ENCODE peak calls at places on chromosomes 13 and 19, in eight cellular contexts. C is type B pancreatic cell, O is omental fat pad, J is hippocampal formation, F is brain microvascular endothelial cell, X is NCI-H1105, G is amniotic stem cell, V is aorta. L is an unnamed sample.
A peak's percentile ranks its signal among the peaks of the same experiment; 100 is the strongest.

GRCh38 chr19:28289294-28290063 is 923.5 kb downstream of the UQCRFS1 start:
- DNase-seq in O (no peak), G (no peak), X (peak; percentile 98), F (no peak), V (no peak), J (peak; percentile 64), C (no peak), L (no peak)

GRCh38 chr13:106182404-106182803 is 353.1 kb downstream of the EFNB2 start:
- DNase-seq in F (peak; percentile 83), O (no peak), G (peak; percentile 15), X (no peak), J (no peak), C (no peak), V (no peak), L (no peak)

GRCh38 chr19:47284324-47284899 is 9.7 kb downstream of the INAFM1 start:
- DNase-seq in G (peak; percentile 41), F (peak; percentile 61), X (peak; percentile 46), O (no peak), V (no peak), J (no peak), C (no peak), L (peak; percentile 17)

GRCh38 chr13:96575423-96576320 is 418.6 kb downstream of the OXGR1 start:
- DNase-seq in X (no peak), O (no peak), J (no peak), F (no peak), C (no peak), V (no peak), G (no peak), L (no peak)

GRCh38 chr19:7602240-7602934 is 6.7 kb downstream of the CAMSAP3 start:
- DNase-seq in V (no peak), J (no peak), X (no peak), F (no peak), O (no peak), C (no peak), G (no peak), L (no peak)

GRCh38 chr13:46753917-46754316 is 43.0 kb downstream of the ESD start:
- DNase-seq in V (no peak), F (no peak), G (no peak), X (no peak), J (no peak), C (no peak), O (no peak), L (no peak)

GRCh38 chr13:44158055-44158655 is 215.5 kb upstream of the SERP2 start:
- DNase-seq in O (no peak), F (no peak), J (no peak), C (no peak), G (no peak), V (no peak), X (no peak), L (no peak)

GRCh38 chr19:18436651-18437478 is 1.1 kb downstream of the ISYNA1 start:
- DNase-seq in V (peak; percentile 92), C (peak; percentile 86), G (no peak), O (no peak), J (peak; percentile 31), F (peak; percentile 72), X (peak; percentile 91), L (peak; percentile 75)

GRCh38 chr13:102965802-102966201 is 100.4 kb downstream of the SLC10A2 start:
- DNase-seq in C (no peak), O (no peak), G (no peak), J (no peak), V (no peak), X (no peak), F (no peak), L (no peak)

GRCh38 chr13:71866173-71867091 is 572 bp downstream of the DACH1 start:
- DNase-seq in J (no peak), C (peak; percentile 71), G (no peak), X (no peak), V (peak; percentile 67), F (peak; percentile 1), O (no peak), L (no peak)

GRCh38 chr13:50643055-50643454 is 200.4 kb downstream of the DLEU7 start:
- DNase-seq in F (no peak), J (no peak), X (no peak), C (no peak), O (no peak), V (no peak), G (no peak), L (no peak)

GRCh38 chr13:94308808-94309207 is 170.7 kb downstream of the DCT start:
- DNase-seq in X (no peak), G (no peak), O (no peak), J (no peak), C (no peak), F (no peak), V (no peak), L (no peak)

GRCh38 chr19:39038098-39038497 is 5.7 kb upstream of the FBXO27 start:
- DNase-seq in F (peak; percentile 43), V (no peak), G (no peak), X (no peak), O (no peak), J (peak; percentile 5), C (no peak), L (no peak)

GRCh38 chr19:40229484-40229883 is 3.0 kb upstream of the CCNP start:
- DNase-seq in O (no peak), C (no peak), F (peak; percentile 25), G (no peak), J (no peak), X (no peak), V (no peak), L (no peak)

GRCh38 chr13:102784501-102784900 is 10.9 kb upstream of the TEX30 start:
- DNase-seq in F (no peak), O (no peak), C (no peak), V (no peak), G (no peak), J (no peak), X (no peak), L (no peak)

GRCh38 chr19:3695124-3695733 is 5.0 kb downstream of the PIP5K1C start:
- DNase-seq in J (no peak), X (no peak), C (no peak), G (no peak), F (no peak), O (no peak), V (peak; percentile 70), L (no peak)

GRCh38 chr13:80562423-80562822 is 221.5 kb upstream of the SPRY2 start:
- DNase-seq in C (no peak), V (no peak), O (no peak), J (no peak), X (peak; percentile 53), F (no peak), G (no peak), L (no peak)

GRCh38 chr13:70162141-70162540 is 53.9 kb upstream of the KLHL1 start:
- DNase-seq in C (no peak), F (no peak), V (no peak), G (no peak), X (no peak), J (no peak), O (no peak), L (no peak)

GRCh38 chr13:95536629-95537241 is 15.8 kb upstream of the CLDN10 start:
- DNase-seq in O (no peak), J (no peak), X (no peak), V (no peak), C (no peak), G (peak; percentile 16), F (no peak), L (no peak)

GRCh38 chr19:47405197-47405550 is 14.2 kb downstream of the MEIS3 start:
- DNase-seq in J (no peak), C (no peak), F (no peak), G (no peak), O (no peak), V (no peak), X (no peak), L (no peak)

GRCh38 chr19:50248826-50249225 is 45.4 kb downstream of the MYH14 start:
- DNase-seq in J (no peak), C (no peak), O (no peak), V (no peak), X (no peak), G (no peak), F (no peak), L (no peak)

GRCh38 chr19:39941615-39942507 is 7.4 kb upstream of the FCGBP start:
- DNase-seq in F (peak; percentile 52), J (no peak), G (no peak), O (no peak), X (no peak), C (no peak), V (no peak), L (peak; percentile 12)

GRCh38 chr13:44575741-44576395 is at the start of gene TSC22D1:
- DNase-seq in J (peak; percentile 42), F (peak; percentile 45), C (no peak), V (peak; percentile 83), O (no peak), X (no peak), G (no peak), L (peak; percentile 70)

GRCh38 chr19:2337329-2337707 is 8.8 kb downstream of the SPPL2B start:
- DNase-seq in X (no peak), F (peak; percentile 24), C (no peak), O (no peak), G (no peak), V (no peak), J (peak; percentile 40), L (no peak)

GRCh38 chr19:54281008-54281728 is at the start of gene LILRB2:
- DNase-seq in O (no peak), X (no peak), C (peak; percentile 45), V (no peak), J (no peak), G (no peak), F (no peak), L (no peak)

GRCh38 chr13:85406269-85406975 is 392.8 kb downstream of the SLITRK6 start:
- DNase-seq in O (no peak), G (no peak), V (no peak), C (no peak), F (no peak), X (no peak), J (peak; percentile 40), L (no peak)

GRCh38 chr19:49849433-49850220 is 1.3 kb upstream of the PTOV1 start:
- DNase-seq in J (no peak), V (no peak), O (no peak), G (no peak), X (no peak), F (no peak), C (no peak), L (no peak)

GRCh38 chr19:13022111-13022858 is 27.0 kb downstream of the NFIX start:
- DNase-seq in X (no peak), C (no peak), J (no peak), F (peak; percentile 22), O (no peak), V (no peak), G (no peak), L (no peak)